ENCODE peak calls at places on chromosomes 16 and 17, in ten cellular contexts. One of them, this sample, is unnamed.

GRCh38 chr16:4511441-4512082 is 27.0 kb downstream of the CDIP1 start:
- DNase-seq in choroid plexus epithelial cell: peak; percentile 62
- DNase-seq in stimulated activated CD4-positive, alpha-beta T cell treated with anti-CD3 and anti-CD28 coated beads, Interleukin-12 subunit alpha, Interleukin-12 subunit beta, amount 100 ng/mL, for 24 hours: no peak
- DNase-seq in activated naive CD8-positive, alpha-beta T cell treated with anti-CD3 and anti-CD28 coated beads for 36 hours: no peak
- DNase-seq in NCI-H1930: peak; percentile 46
- DNase-seq in CD4-positive, alpha-beta T cell: no peak
- DNase-seq in M059J: peak; percentile 42
- DNase-seq in activated T-helper 9 cell treated with anti-CD3 and anti-CD28 coated beads, Interleukin-2, amount 50 U/mL, for 16 hours: no peak
- DNase-seq in NCI-H446: no peak
- DNase-seq in MCF 10A: peak; percentile 32
- DNase-seq in this sample: peak; percentile 37

GRCh38 chr17:48002208-48002919 is 31.5 kb downstream of the CDK5RAP3 start:
- DNase-seq in activated naive CD8-positive, alpha-beta T cell treated with anti-CD3 and anti-CD28 coated beads for 36 hours: no peak
- DNase-seq in NCI-H1930: no peak
- DNase-seq in M059J: peak; percentile 92
- DNase-seq in CD4-positive, alpha-beta T cell: no peak
- DNase-seq in activated T-helper 9 cell treated with anti-CD3 and anti-CD28 coated beads, Interleukin-2, amount 50 U/mL, for 16 hours: no peak
- DNase-seq in stimulated activated CD4-positive, alpha-beta T cell treated with anti-CD3 and anti-CD28 coated beads, Interleukin-12 subunit alpha, Interleukin-12 subunit beta, amount 100 ng/mL, for 24 hours: no peak
- DNase-seq in NCI-H446: no peak
- DNase-seq in choroid plexus epithelial cell: peak; percentile 83
- DNase-seq in MCF 10A: peak; percentile 51
- DNase-seq in this sample: peak; percentile 37

GRCh38 chr17:56452469-56452868 is 141.0 kb upstream of the NOG start:
- DNase-seq in choroid plexus epithelial cell: no peak
- DNase-seq in NCI-H446: no peak
- DNase-seq in M059J: no peak
- DNase-seq in CD4-positive, alpha-beta T cell: no peak
- DNase-seq in activated naive CD8-positive, alpha-beta T cell treated with anti-CD3 and anti-CD28 coated beads for 36 hours: no peak
- DNase-seq in stimulated activated CD4-positive, alpha-beta T cell treated with anti-CD3 and anti-CD28 coated beads, Interleukin-12 subunit alpha, Interleukin-12 subunit beta, amount 100 ng/mL, for 24 hours: no peak
- DNase-seq in MCF 10A: no peak
- DNase-seq in NCI-H1930: no peak
- DNase-seq in activated T-helper 9 cell treated with anti-CD3 and anti-CD28 coated beads, Interleukin-2, amount 50 U/mL, for 16 hours: no peak
- DNase-seq in this sample: no peak

GRCh38 chr16:75250089-75250808 is 1.2 kb downstream of the BCAR1 start:
- DNase-seq in activated naive CD8-positive, alpha-beta T cell treated with anti-CD3 and anti-CD28 coated beads for 36 hours: no peak
- DNase-seq in M059J: peak; percentile 44
- DNase-seq in NCI-H446: no peak
- DNase-seq in stimulated activated CD4-positive, alpha-beta T cell treated with anti-CD3 and anti-CD28 coated beads, Interleukin-12 subunit alpha, Interleukin-12 subunit beta, amount 100 ng/mL, for 24 hours: no peak
- DNase-seq in CD4-positive, alpha-beta T cell: no peak
- DNase-seq in NCI-H1930: no peak
- DNase-seq in activated T-helper 9 cell treated with anti-CD3 and anti-CD28 coated beads, Interleukin-2, amount 50 U/mL, for 16 hours: no peak
- DNase-seq in choroid plexus epithelial cell: no peak
- DNase-seq in MCF 10A: no peak
- DNase-seq in this sample: no peak

GRCh38 chr16:10033561-10033960 is 148.7 kb downstream of the GRIN2A start:
- DNase-seq in choroid plexus epithelial cell: no peak
- DNase-seq in MCF 10A: no peak
- DNase-seq in M059J: no peak
- DNase-seq in NCI-H1930: no peak
- DNase-seq in activated T-helper 9 cell treated with anti-CD3 and anti-CD28 coated beads, Interleukin-2, amount 50 U/mL, for 16 hours: no peak
- DNase-seq in NCI-H446: no peak
- DNase-seq in activated naive CD8-positive, alpha-beta T cell treated with anti-CD3 and anti-CD28 coated beads for 36 hours: no peak
- DNase-seq in stimulated activated CD4-positive, alpha-beta T cell treated with anti-CD3 and anti-CD28 coated beads, Interleukin-12 subunit alpha, Interleukin-12 subunit beta, amount 100 ng/mL, for 24 hours: no peak
- DNase-seq in CD4-positive, alpha-beta T cell: no peak
- DNase-seq in this sample: no peak

GRCh38 chr16:84478172-84478948 is 26.1 kb downstream of the MEAK7 start:
- DNase-seq in activated T-helper 9 cell treated with anti-CD3 and anti-CD28 coated beads, Interleukin-2, amount 50 U/mL, for 16 hours: no peak
- DNase-seq in stimulated activated CD4-positive, alpha-beta T cell treated with anti-CD3 and anti-CD28 coated beads, Interleukin-12 subunit alpha, Interleukin-12 subunit beta, amount 100 ng/mL, for 24 hours: no peak
- DNase-seq in choroid plexus epithelial cell: peak; percentile 50
- DNase-seq in M059J: peak; percentile 79
- DNase-seq in NCI-H446: no peak
- DNase-seq in CD4-positive, alpha-beta T cell: no peak
- DNase-seq in MCF 10A: peak; percentile 38
- DNase-seq in activated naive CD8-positive, alpha-beta T cell treated with anti-CD3 and anti-CD28 coated beads for 36 hours: no peak
- DNase-seq in NCI-H1930: no peak
- DNase-seq in this sample: no peak

GRCh38 chr16:71515026-71515425 is 11.2 kb upstream of the CHST4 start:
- DNase-seq in stimulated activated CD4-positive, alpha-beta T cell treated with anti-CD3 and anti-CD28 coated beads, Interleukin-12 subunit alpha, Interleukin-12 subunit beta, amount 100 ng/mL, for 24 hours: no peak
- DNase-seq in M059J: no peak
- DNase-seq in activated T-helper 9 cell treated with anti-CD3 and anti-CD28 coated beads, Interleukin-2, amount 50 U/mL, for 16 hours: no peak
- DNase-seq in choroid plexus epithelial cell: no peak
- DNase-seq in NCI-H1930: no peak
- DNase-seq in activated naive CD8-positive, alpha-beta T cell treated with anti-CD3 and anti-CD28 coated beads for 36 hours: no peak
- DNase-seq in MCF 10A: no peak
- DNase-seq in NCI-H446: no peak
- DNase-seq in CD4-positive, alpha-beta T cell: no peak
- DNase-seq in this sample: no peak

GRCh38 chr16:21277927-21278706 is at the start of gene CRYM:
- DNase-seq in CD4-positive, alpha-beta T cell: peak; percentile 8
- DNase-seq in NCI-H1930: peak; percentile 75
- DNase-seq in stimulated activated CD4-positive, alpha-beta T cell treated with anti-CD3 and anti-CD28 coated beads, Interleukin-12 subunit alpha, Interleukin-12 subunit beta, amount 100 ng/mL, for 24 hours: no peak
- DNase-seq in MCF 10A: no peak
- DNase-seq in NCI-H446: no peak
- DNase-seq in activated naive CD8-positive, alpha-beta T cell treated with anti-CD3 and anti-CD28 coated beads for 36 hours: peak; percentile 57
- DNase-seq in choroid plexus epithelial cell: peak; percentile 24
- DNase-seq in M059J: peak; percentile 18
- DNase-seq in activated T-helper 9 cell treated with anti-CD3 and anti-CD28 coated beads, Interleukin-2, amount 50 U/mL, for 16 hours: peak; percentile 7
- DNase-seq in this sample: peak; percentile 26

GRCh38 chr17:19354123-19354522 is 8.4 kb downstream of the B9D1 start:
- DNase-seq in M059J: peak; percentile 82
- DNase-seq in CD4-positive, alpha-beta T cell: no peak
- DNase-seq in NCI-H1930: no peak
- DNase-seq in choroid plexus epithelial cell: peak; percentile 86
- DNase-seq in NCI-H446: no peak
- DNase-seq in activated naive CD8-positive, alpha-beta T cell treated with anti-CD3 and anti-CD28 coated beads for 36 hours: no peak
- DNase-seq in activated T-helper 9 cell treated with anti-CD3 and anti-CD28 coated beads, Interleukin-2, amount 50 U/mL, for 16 hours: no peak
- DNase-seq in MCF 10A: peak; percentile 60
- DNase-seq in stimulated activated CD4-positive, alpha-beta T cell treated with anti-CD3 and anti-CD28 coated beads, Interleukin-12 subunit alpha, Interleukin-12 subunit beta, amount 100 ng/mL, for 24 hours: no peak
- DNase-seq in this sample: no peak

GRCh38 chr17:49616546-49617205 is 41.0 kb downstream of the NXPH3 start:
- DNase-seq in CD4-positive, alpha-beta T cell: no peak
- DNase-seq in activated T-helper 9 cell treated with anti-CD3 and anti-CD28 coated beads, Interleukin-2, amount 50 U/mL, for 16 hours: no peak
- DNase-seq in activated naive CD8-positive, alpha-beta T cell treated with anti-CD3 and anti-CD28 coated beads for 36 hours: no peak
- DNase-seq in M059J: no peak
- DNase-seq in NCI-H446: no peak
- DNase-seq in choroid plexus epithelial cell: peak; percentile 27
- DNase-seq in stimulated activated CD4-positive, alpha-beta T cell treated with anti-CD3 and anti-CD28 coated beads, Interleukin-12 subunit alpha, Interleukin-12 subunit beta, amount 100 ng/mL, for 24 hours: no peak
- DNase-seq in MCF 10A: no peak
- DNase-seq in NCI-H1930: no peak
- DNase-seq in this sample: no peak

GRCh38 chr17:66527335-66527734 is 224.9 kb downstream of the PRKCA start:
- DNase-seq in CD4-positive, alpha-beta T cell: no peak
- DNase-seq in MCF 10A: no peak
- DNase-seq in choroid plexus epithelial cell: no peak
- DNase-seq in NCI-H1930: no peak
- DNase-seq in NCI-H446: no peak
- DNase-seq in stimulated activated CD4-positive, alpha-beta T cell treated with anti-CD3 and anti-CD28 coated beads, Interleukin-12 subunit alpha, Interleukin-12 subunit beta, amount 100 ng/mL, for 24 hours: no peak
- DNase-seq in M059J: no peak
- DNase-seq in activated naive CD8-positive, alpha-beta T cell treated with anti-CD3 and anti-CD28 coated beads for 36 hours: no peak
- DNase-seq in activated T-helper 9 cell treated with anti-CD3 and anti-CD28 coated beads, Interleukin-2, amount 50 U/mL, for 16 hours: no peak
- DNase-seq in this sample: no peak

GRCh38 chr17:56593073-56593740 is at the start of gene NOG:
- DNase-seq in activated naive CD8-positive, alpha-beta T cell treated with anti-CD3 and anti-CD28 coated beads for 36 hours: peak; percentile 60
- DNase-seq in CD4-positive, alpha-beta T cell: peak; percentile 33
- DNase-seq in M059J: peak; percentile 65
- DNase-seq in MCF 10A: peak; percentile 52
- DNase-seq in stimulated activated CD4-positive, alpha-beta T cell treated with anti-CD3 and anti-CD28 coated beads, Interleukin-12 subunit alpha, Interleukin-12 subunit beta, amount 100 ng/mL, for 24 hours: no peak
- DNase-seq in activated T-helper 9 cell treated with anti-CD3 and anti-CD28 coated beads, Interleukin-2, amount 50 U/mL, for 16 hours: no peak
- DNase-seq in NCI-H446: peak; percentile 42
- DNase-seq in NCI-H1930: peak; percentile 46
- DNase-seq in choroid plexus epithelial cell: peak; percentile 15
- DNase-seq in this sample: no peak

GRCh38 chr17:61196799-61197198 is 202.8 kb upstream of the TBX2 start:
- DNase-seq in MCF 10A: no peak
- DNase-seq in NCI-H446: no peak
- DNase-seq in stimulated activated CD4-positive, alpha-beta T cell treated with anti-CD3 and anti-CD28 coated beads, Interleukin-12 subunit alpha, Interleukin-12 subunit beta, amount 100 ng/mL, for 24 hours: no peak
- DNase-seq in CD4-positive, alpha-beta T cell: no peak
- DNase-seq in NCI-H1930: no peak
- DNase-seq in activated T-helper 9 cell treated with anti-CD3 and anti-CD28 coated beads, Interleukin-2, amount 50 U/mL, for 16 hours: no peak
- DNase-seq in activated naive CD8-positive, alpha-beta T cell treated with anti-CD3 and anti-CD28 coated beads for 36 hours: no peak
- DNase-seq in choroid plexus epithelial cell: no peak
- DNase-seq in M059J: no peak
- DNase-seq in this sample: no peak

GRCh38 chr16:12144355-12144754 is 167.8 kb downstream of the SNX29 start:
- DNase-seq in choroid plexus epithelial cell: no peak
- DNase-seq in CD4-positive, alpha-beta T cell: no peak
- DNase-seq in M059J: no peak
- DNase-seq in NCI-H446: no peak
- DNase-seq in NCI-H1930: no peak
- DNase-seq in stimulated activated CD4-positive, alpha-beta T cell treated with anti-CD3 and anti-CD28 coated beads, Interleukin-12 subunit alpha, Interleukin-12 subunit beta, amount 100 ng/mL, for 24 hours: no peak
- DNase-seq in MCF 10A: no peak
- DNase-seq in activated naive CD8-positive, alpha-beta T cell treated with anti-CD3 and anti-CD28 coated beads for 36 hours: no peak
- DNase-seq in activated T-helper 9 cell treated with anti-CD3 and anti-CD28 coated beads, Interleukin-2, amount 50 U/mL, for 16 hours: no peak
- DNase-seq in this sample: no peak

GRCh38 chr16:50289950-50290764 is 23.8 kb downstream of the ADCY7 start:
- DNase-seq in stimulated activated CD4-positive, alpha-beta T cell treated with anti-CD3 and anti-CD28 coated beads, Interleukin-12 subunit alpha, Interleukin-12 subunit beta, amount 100 ng/mL, for 24 hours: no peak
- DNase-seq in MCF 10A: no peak
- DNase-seq in activated naive CD8-positive, alpha-beta T cell treated with anti-CD3 and anti-CD28 coated beads for 36 hours: no peak
- DNase-seq in NCI-H446: no peak
- DNase-seq in choroid plexus epithelial cell: no peak
- DNase-seq in NCI-H1930: no peak
- DNase-seq in CD4-positive, alpha-beta T cell: no peak
- DNase-seq in activated T-helper 9 cell treated with anti-CD3 and anti-CD28 coated beads, Interleukin-2, amount 50 U/mL, for 16 hours: no peak
- DNase-seq in M059J: no peak
- DNase-seq in this sample: no peak

GRCh38 chr17:38881600-38882191 is 11.8 kb downstream of the LASP1 start:
- DNase-seq in CD4-positive, alpha-beta T cell: no peak
- DNase-seq in activated naive CD8-positive, alpha-beta T cell treated with anti-CD3 and anti-CD28 coated beads for 36 hours: peak; percentile 75
- DNase-seq in MCF 10A: no peak
- DNase-seq in choroid plexus epithelial cell: peak; percentile 95
- DNase-seq in M059J: no peak
- DNase-seq in NCI-H1930: no peak
- DNase-seq in NCI-H446: no peak
- DNase-seq in stimulated activated CD4-positive, alpha-beta T cell treated with anti-CD3 and anti-CD28 coated beads, Interleukin-12 subunit alpha, Interleukin-12 subunit beta, amount 100 ng/mL, for 24 hours: no peak
- DNase-seq in activated T-helper 9 cell treated with anti-CD3 and anti-CD28 coated beads, Interleukin-2, amount 50 U/mL, for 16 hours: no peak
- DNase-seq in this sample: peak; percentile 68

GRCh38 chr16:1884155-1884760 is 12.3 kb upstream of the MEIOB start:
- DNase-seq in NCI-H446: no peak
- DNase-seq in choroid plexus epithelial cell: peak; percentile 51
- DNase-seq in NCI-H1930: no peak
- DNase-seq in MCF 10A: peak; percentile 68
- DNase-seq in M059J: peak; percentile 30
- DNase-seq in stimulated activated CD4-positive, alpha-beta T cell treated with anti-CD3 and anti-CD28 coated beads, Interleukin-12 subunit alpha, Interleukin-12 subunit beta, amount 100 ng/mL, for 24 hours: no peak
- DNase-seq in activated naive CD8-positive, alpha-beta T cell treated with anti-CD3 and anti-CD28 coated beads for 36 hours: no peak
- DNase-seq in CD4-positive, alpha-beta T cell: no peak
- DNase-seq in activated T-helper 9 cell treated with anti-CD3 and anti-CD28 coated beads, Interleukin-2, amount 50 U/mL, for 16 hours: no peak
- DNase-seq in this sample: peak; percentile 55

GRCh38 chr16:14527411-14528044 is 102.5 kb downstream of the PARN start:
- DNase-seq in MCF 10A: peak; percentile 72
- DNase-seq in choroid plexus epithelial cell: peak; percentile 83
- DNase-seq in activated T-helper 9 cell treated with anti-CD3 and anti-CD28 coated beads, Interleukin-2, amount 50 U/mL, for 16 hours: no peak
- DNase-seq in NCI-H1930: no peak
- DNase-seq in activated naive CD8-positive, alpha-beta T cell treated with anti-CD3 and anti-CD28 coated beads for 36 hours: no peak
- DNase-seq in NCI-H446: no peak
- DNase-seq in stimulated activated CD4-positive, alpha-beta T cell treated with anti-CD3 and anti-CD28 coated beads, Interleukin-12 subunit alpha, Interleukin-12 subunit beta, amount 100 ng/mL, for 24 hours: no peak
- DNase-seq in M059J: no peak
- DNase-seq in CD4-positive, alpha-beta T cell: no peak
- DNase-seq in this sample: no peak

GRCh38 chr17:61002316-61002736 is 324.7 kb downstream of the BCAS3 start:
- DNase-seq in choroid plexus epithelial cell: peak; percentile 78
- DNase-seq in M059J: peak; percentile 58
- DNase-seq in NCI-H446: peak; percentile 11
- DNase-seq in activated T-helper 9 cell treated with anti-CD3 and anti-CD28 coated beads, Interleukin-2, amount 50 U/mL, for 16 hours: no peak
- DNase-seq in NCI-H1930: peak; percentile 55
- DNase-seq in CD4-positive, alpha-beta T cell: no peak
- DNase-seq in activated naive CD8-positive, alpha-beta T cell treated with anti-CD3 and anti-CD28 coated beads for 36 hours: no peak
- DNase-seq in MCF 10A: peak; percentile 51
- DNase-seq in stimulated activated CD4-positive, alpha-beta T cell treated with anti-CD3 and anti-CD28 coated beads, Interleukin-12 subunit alpha, Interleukin-12 subunit beta, amount 100 ng/mL, for 24 hours: no peak
- DNase-seq in this sample: peak; percentile 47

GRCh38 chr17:38358586-38359513 is 7.2 kb downstream of the SOCS7 start:
- DNase-seq in M059J: no peak
- DNase-seq in MCF 10A: no peak
- DNase-seq in activated T-helper 9 cell treated with anti-CD3 and anti-CD28 coated beads, Interleukin-2, amount 50 U/mL, for 16 hours: no peak
- DNase-seq in stimulated activated CD4-positive, alpha-beta T cell treated with anti-CD3 and anti-CD28 coated beads, Interleukin-12 subunit alpha, Interleukin-12 subunit beta, amount 100 ng/mL, for 24 hours: no peak
- DNase-seq in CD4-positive, alpha-beta T cell: no peak
- DNase-seq in choroid plexus epithelial cell: no peak
- DNase-seq in NCI-H446: peak; percentile 34
- DNase-seq in NCI-H1930: no peak
- DNase-seq in activated naive CD8-positive, alpha-beta T cell treated with anti-CD3 and anti-CD28 coated beads for 36 hours: no peak
- DNase-seq in this sample: no peak

GRCh38 chr16:2769675-2770056 is 7.4 kb downstream of the ELOB start:
- DNase-seq in choroid plexus epithelial cell: no peak
- DNase-seq in NCI-H446: no peak
- DNase-seq in activated naive CD8-positive, alpha-beta T cell treated with anti-CD3 and anti-CD28 coated beads for 36 hours: no peak
- DNase-seq in M059J: no peak
- DNase-seq in NCI-H1930: no peak
- DNase-seq in MCF 10A: peak; percentile 95
- DNase-seq in stimulated activated CD4-positive, alpha-beta T cell treated with anti-CD3 and anti-CD28 coated beads, Interleukin-12 subunit alpha, Interleukin-12 subunit beta, amount 100 ng/mL, for 24 hours: no peak
- DNase-seq in activated T-helper 9 cell treated with anti-CD3 and anti-CD28 coated beads, Interleukin-2, amount 50 U/mL, for 16 hours: no peak
- DNase-seq in CD4-positive, alpha-beta T cell: no peak
- DNase-seq in this sample: no peak

GRCh38 chr16:81431554-81432353 is 12.9 kb upstream of the CMIP start:
- DNase-seq in CD4-positive, alpha-beta T cell: no peak
- DNase-seq in NCI-H1930: peak; percentile 36
- DNase-seq in M059J: peak; percentile 89
- DNase-seq in activated T-helper 9 cell treated with anti-CD3 and anti-CD28 coated beads, Interleukin-2, amount 50 U/mL, for 16 hours: no peak
- DNase-seq in NCI-H446: no peak
- DNase-seq in choroid plexus epithelial cell: peak; percentile 38
- DNase-seq in MCF 10A: no peak
- DNase-seq in stimulated activated CD4-positive, alpha-beta T cell treated with anti-CD3 and anti-CD28 coated beads, Interleukin-12 subunit alpha, Interleukin-12 subunit beta, amount 100 ng/mL, for 24 hours: no peak
- DNase-seq in activated naive CD8-positive, alpha-beta T cell treated with anti-CD3 and anti-CD28 coated beads for 36 hours: no peak
- DNase-seq in this sample: no peak

GRCh38 chr17:74677558-74678466 is 34.9 kb downstream of the CD300LF start:
- DNase-seq in activated T-helper 9 cell treated with anti-CD3 and anti-CD28 coated beads, Interleukin-2, amount 50 U/mL, for 16 hours: no peak
- DNase-seq in activated naive CD8-positive, alpha-beta T cell treated with anti-CD3 and anti-CD28 coated beads for 36 hours: no peak
- DNase-seq in NCI-H1930: no peak
- DNase-seq in MCF 10A: peak; percentile 20
- DNase-seq in CD4-positive, alpha-beta T cell: no peak
- DNase-seq in M059J: peak; percentile 25
- DNase-seq in NCI-H446: peak; percentile 86
- DNase-seq in stimulated activated CD4-positive, alpha-beta T cell treated with anti-CD3 and anti-CD28 coated beads, Interleukin-12 subunit alpha, Interleukin-12 subunit beta, amount 100 ng/mL, for 24 hours: no peak
- DNase-seq in choroid plexus epithelial cell: peak; percentile 4
- DNase-seq in this sample: no peak

GRCh38 chr17:56979091-56979480 is 1.2 kb downstream of the SCPEP1 start:
- DNase-seq in NCI-H446: no peak
- DNase-seq in NCI-H1930: no peak
- DNase-seq in CD4-positive, alpha-beta T cell: no peak
- DNase-seq in activated naive CD8-positive, alpha-beta T cell treated with anti-CD3 and anti-CD28 coated beads for 36 hours: no peak
- DNase-seq in MCF 10A: no peak
- DNase-seq in activated T-helper 9 cell treated with anti-CD3 and anti-CD28 coated beads, Interleukin-2, amount 50 U/mL, for 16 hours: no peak
- DNase-seq in M059J: no peak
- DNase-seq in choroid plexus epithelial cell: no peak
- DNase-seq in stimulated activated CD4-positive, alpha-beta T cell treated with anti-CD3 and anti-CD28 coated beads, Interleukin-12 subunit alpha, Interleukin-12 subunit beta, amount 100 ng/mL, for 24 hours: no peak
- DNase-seq in this sample: peak; percentile 30

GRCh38 chr16:53781023-53781605 is 77.2 kb downstream of the FTO start:
- DNase-seq in choroid plexus epithelial cell: peak; percentile 55
- DNase-seq in MCF 10A: peak; percentile 81
- DNase-seq in activated T-helper 9 cell treated with anti-CD3 and anti-CD28 coated beads, Interleukin-2, amount 50 U/mL, for 16 hours: no peak
- DNase-seq in NCI-H1930: no peak
- DNase-seq in M059J: peak; percentile 58
- DNase-seq in stimulated activated CD4-positive, alpha-beta T cell treated with anti-CD3 and anti-CD28 coated beads, Interleukin-12 subunit alpha, Interleukin-12 subunit beta, amount 100 ng/mL, for 24 hours: no peak
- DNase-seq in CD4-positive, alpha-beta T cell: no peak
- DNase-seq in NCI-H446: no peak
- DNase-seq in activated naive CD8-positive, alpha-beta T cell treated with anti-CD3 and anti-CD28 coated beads for 36 hours: no peak
- DNase-seq in this sample: no peak

GRCh38 chr16:56411123-56411522 is 14.2 kb downstream of the AMFR start:
- DNase-seq in choroid plexus epithelial cell: no peak
- DNase-seq in NCI-H446: no peak
- DNase-seq in M059J: no peak
- DNase-seq in NCI-H1930: no peak
- DNase-seq in stimulated activated CD4-positive, alpha-beta T cell treated with anti-CD3 and anti-CD28 coated beads, Interleukin-12 subunit alpha, Interleukin-12 subunit beta, amount 100 ng/mL, for 24 hours: no peak
- DNase-seq in activated T-helper 9 cell treated with anti-CD3 and anti-CD28 coated beads, Interleukin-2, amount 50 U/mL, for 16 hours: no peak
- DNase-seq in MCF 10A: no peak
- DNase-seq in CD4-positive, alpha-beta T cell: no peak
- DNase-seq in activated naive CD8-positive, alpha-beta T cell treated with anti-CD3 and anti-CD28 coated beads for 36 hours: no peak
- DNase-seq in this sample: no peak

GRCh38 chr17:34623856-34624766 is 44.7 kb downstream of the TMEM132E start:
- DNase-seq in activated T-helper 9 cell treated with anti-CD3 and anti-CD28 coated beads, Interleukin-2, amount 50 U/mL, for 16 hours: no peak
- DNase-seq in activated naive CD8-positive, alpha-beta T cell treated with anti-CD3 and anti-CD28 coated beads for 36 hours: no peak
- DNase-seq in M059J: no peak
- DNase-seq in choroid plexus epithelial cell: no peak
- DNase-seq in NCI-H446: no peak
- DNase-seq in MCF 10A: no peak
- DNase-seq in NCI-H1930: no peak
- DNase-seq in stimulated activated CD4-positive, alpha-beta T cell treated with anti-CD3 and anti-CD28 coated beads, Interleukin-12 subunit alpha, Interleukin-12 subunit beta, amount 100 ng/mL, for 24 hours: no peak
- DNase-seq in CD4-positive, alpha-beta T cell: no peak
- DNase-seq in this sample: no peak

GRCh38 chr17:13000561-13000960 is 17.3 kb downstream of the ELAC2 start:
- DNase-seq in NCI-H446: no peak
- DNase-seq in NCI-H1930: no peak
- DNase-seq in CD4-positive, alpha-beta T cell: no peak
- DNase-seq in M059J: no peak
- DNase-seq in activated naive CD8-positive, alpha-beta T cell treated with anti-CD3 and anti-CD28 coated beads for 36 hours: no peak
- DNase-seq in stimulated activated CD4-positive, alpha-beta T cell treated with anti-CD3 and anti-CD28 coated beads, Interleukin-12 subunit alpha, Interleukin-12 subunit beta, amount 100 ng/mL, for 24 hours: no peak
- DNase-seq in choroid plexus epithelial cell: no peak
- DNase-seq in activated T-helper 9 cell treated with anti-CD3 and anti-CD28 coated beads, Interleukin-2, amount 50 U/mL, for 16 hours: no peak
- DNase-seq in MCF 10A: no peak
- DNase-seq in this sample: no peak